ENCODE peak calls at places on chromosome 20, in five cellular contexts. B is sciatic nerve, X is fibroblast of mammary gland, O is cardiac muscle cell, J is endothelial cell. Z is an unnamed sample.
A peak's percentile ranks its signal among the peaks of the same experiment; 100 is the strongest.

GRCh38 chr20:33518071-33518470 is 28.2 kb downstream of the CBFA2T2 start:
- DNase-seq in O (no peak), B (no peak), X (peak; percentile 72), J (no peak), Z (no peak)

GRCh38 chr20:56439784-56440291 is 27.8 kb downstream of the CASS4 start:
- DNase-seq in J (no peak), O (no peak), X (peak; percentile 94), B (no peak), Z (no peak)

GRCh38 chr20:23652926-23653325 is 15.2 kb upstream of the CST3 start:
- DNase-seq in X (no peak), O (no peak), B (no peak), J (no peak), Z (no peak)

GRCh38 chr20:14996883-14997672 is 659.7 kb upstream of the FLRT3 start:
- DNase-seq in X (peak; percentile 16), O (no peak), B (no peak), J (no peak), Z (no peak)

GRCh38 chr20:14580426-14581074 is 243.1 kb upstream of the FLRT3 start:
- DNase-seq in O (no peak), B (no peak), J (no peak), X (no peak), Z (no peak)

GRCh38 chr20:62065669-62066338 is at the start of gene TAF4:
- DNase-seq in B (peak; percentile 85), O (peak; percentile 90), X (peak; percentile 53), J (peak; percentile 86), Z (no peak)

GRCh38 chr20:63114693-63115069 is 101.2 kb downstream of the YTHDF1 start:
- DNase-seq in J (no peak), B (no peak), X (no peak), O (no peak), Z (no peak)

GRCh38 chr20:47349365-47350180 is 6.9 kb downstream of the ZMYND8 start:
- DNase-seq in O (no peak), B (no peak), X (no peak), J (no peak), Z (no peak)

GRCh38 chr20:46583411-46584214 is 33.2 kb upstream of the OCSTAMP start:
- DNase-seq in X (no peak), B (no peak), J (no peak), O (no peak), Z (peak; percentile 97)

GRCh38 chr20:5090191-5090590 is 29.6 kb downstream of the PCNA start:
- DNase-seq in X (no peak), B (no peak), J (peak; percentile 37), O (no peak), Z (no peak)

GRCh38 chr20:4043329-4043728 is 28.0 kb upstream of the RNF24 start:
- DNase-seq in O (no peak), J (no peak), B (no peak), X (no peak), Z (no peak)

GRCh38 chr20:61236677-61237076 is 15.4 kb upstream of the CDH4 start:
- DNase-seq in J (no peak), B (no peak), X (no peak), O (no peak), Z (no peak)

GRCh38 chr20:56626367-56627121 is 2.6 kb upstream of the TFAP2C start:
- DNase-seq in J (peak; percentile 67), X (peak; percentile 41), O (peak; percentile 54), B (no peak), Z (peak; percentile 82)

GRCh38 chr20:35837577-35838195 is 65.9 kb downstream of the PHF20 start:
- DNase-seq in X (peak; percentile 25), O (no peak), J (no peak), B (no peak), Z (no peak)

GRCh38 chr20:815914-816606 is 17.5 kb upstream of the FAM110A start:
- DNase-seq in B (peak; percentile 75), X (peak; percentile 56), O (peak; percentile 78), J (peak; percentile 67), Z (peak; percentile 71)

GRCh38 chr20:23435675-23436539 is 3.6 kb upstream of the CSTL1 start:
- DNase-seq in O (no peak), X (no peak), B (peak; percentile 66), J (no peak), Z (no peak)

GRCh38 chr20:10863337-10864060 is 189.7 kb upstream of the JAG1 start:
- DNase-seq in J (no peak), B (no peak), X (peak; percentile 86), O (no peak), Z (no peak)

Z was measured in NT2/D1.